ENCODE peak calls at places on chromosomes 3 and 15, in ten cellular contexts. J, X, S, Y, D, C, V, I, E and P are unnamed samples.
A peak's percentile ranks its signal among the peaks of the same experiment; 100 is the strongest.

GRCh38 chr3:122563717-122564025 is 429 bp downstream of the PARP9 start:
- DNase-seq in J (no peak), X (no peak), S (no peak), Y (peak; percentile 13), D (no peak), C (no peak), V (no peak), I (no peak), E (no peak), P (no peak)

GRCh38 chr3:51995346-51996156 is at the start of gene RPL29:
- DNase-seq in J (peak; percentile 95), X (peak; percentile 97), S (peak; percentile 93), Y (peak; percentile 84), D (peak; percentile 90), C (peak; percentile 90), V (peak; percentile 97), I (peak; percentile 91), E (peak; percentile 93), P (peak; percentile 95)

GRCh38 chr3:48428088-48428862 is 1.6 kb downstream of the PLXNB1 start:
- DNase-seq in J (peak; percentile 80), X (peak; percentile 79), S (peak; percentile 64), Y (no peak), D (no peak), C (no peak), V (no peak), I (no peak), E (no peak), P (no peak)

GRCh38 chr15:63899193-63899592 is 65.4 kb upstream of the HERC1 start:
- DNase-seq in J (no peak), X (no peak), S (no peak), Y (no peak), D (no peak), C (no peak), V (peak; percentile 67), I (no peak), E (no peak), P (no peak)

GRCh38 chr15:31866248-31866647 is 164.1 kb upstream of the CHRNA7 start:
- DNase-seq in J (no peak), X (no peak), S (no peak), Y (no peak), D (no peak), C (no peak), V (no peak), I (no peak), E (no peak), P (no peak)

GRCh38 chr3:45950131-45950530 is 6.9 kb downstream of the CXCR6 start:
- DNase-seq in J (no peak), X (no peak), S (no peak), Y (no peak), D (no peak), C (no peak), V (no peak), I (no peak), E (no peak), P (no peak)

GRCh38 chr3:23671901-23672589 is 133.7 kb upstream of the UBE2E1 start:
- DNase-seq in J (peak; percentile 79), X (peak; percentile 53), S (peak; percentile 36), Y (no peak), D (peak; percentile 89), C (no peak), V (no peak), I (no peak), E (no peak), P (no peak)

GRCh38 chr15:66706225-66706732 is 4.2 kb downstream of the SMAD6 start:
- DNase-seq in J (no peak), X (no peak), S (peak; percentile 63), Y (peak; percentile 65), D (peak; percentile 80), C (no peak), V (no peak), I (no peak), E (no peak), P (no peak)

GRCh38 chr3:120646771-120647449 is 35.1 kb downstream of the HGD start:
- DNase-seq in J (no peak), X (no peak), S (no peak), Y (no peak), D (no peak), C (no peak), V (no peak), I (no peak), E (no peak), P (no peak)

GRCh38 chr3:141544697-141545096 is 57.9 kb downstream of the RASA2 start:
- DNase-seq in J (no peak), X (no peak), S (no peak), Y (no peak), D (no peak), C (no peak), V (no peak), I (no peak), E (no peak), P (no peak)

GRCh38 chr3:9180764-9181117 is 68.7 kb downstream of the SRGAP3 start:
- DNase-seq in J (no peak), X (no peak), S (no peak), Y (no peak), D (no peak), C (no peak), V (no peak), I (no peak), E (no peak), P (no peak)

DNA sequence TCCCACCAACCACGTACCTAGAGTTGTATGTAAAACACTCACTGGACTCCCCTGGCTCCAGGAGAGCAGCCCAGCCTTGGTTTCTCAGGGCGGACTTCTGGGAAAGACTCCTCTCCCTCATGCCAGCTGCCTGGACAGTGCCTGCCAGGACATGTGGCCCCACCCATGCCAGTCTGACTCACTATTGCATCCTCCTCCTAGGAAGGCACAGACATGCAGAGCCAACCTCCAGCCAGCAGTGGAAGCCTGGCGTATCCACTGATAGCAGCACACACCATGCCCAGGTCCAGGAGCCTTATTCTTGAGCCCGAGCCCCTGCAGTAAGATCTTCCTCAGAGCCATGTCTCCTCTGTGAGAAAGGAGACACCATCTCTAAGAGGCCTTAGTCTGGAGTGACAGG is 8.6 kb downstream of the PKM start:
- DNase-seq in J (peak; percentile 43), X (no peak), S (no peak), Y (no peak), D (no peak), C (no peak), V (peak; percentile 28), I (no peak), E (peak; percentile 76), P (no peak)
- TF ChIP-seq POLR2AphosphoS5 in J (no peak), X (no peak), S (no peak), Y (no peak), D (no peak), C (no peak), V (peak; percentile 51), I (no peak), E (no peak), P (no peak)

GRCh38 chr3:128095222-128095703 is 28.3 kb downstream of the RUVBL1 start:
- DNase-seq in J (peak; percentile 83), X (peak; percentile 88), S (peak; percentile 88), Y (peak; percentile 52), D (no peak), C (peak; percentile 32), V (no peak), I (peak; percentile 63), E (peak; percentile 84), P (no peak)
- H3K4me3 ChIP-seq in J (no peak overlapping the region), X (peak overlapping the region; percentile 43), S (no peak overlapping the region), Y (no peak overlapping the region), D (no peak overlapping the region), C (no peak overlapping the region), V (no peak overlapping the region), I (no peak overlapping the region), E (no peak overlapping the region), P (no peak overlapping the region)

GRCh38 chr3:37803726-37804469 is 57.8 kb upstream of the CTDSPL start:
- DNase-seq in J (no peak), X (peak; percentile 50), S (no peak), Y (no peak), D (no peak), C (no peak), V (no peak), I (no peak), E (no peak), P (no peak)
- TF ChIP-seq CTCF in J (no peak), X (peak; percentile 49), S (no peak), Y (no peak), D (no peak), C (no peak), V (no peak), I (peak; percentile 27), E (no peak), P (no peak)

DNA sequence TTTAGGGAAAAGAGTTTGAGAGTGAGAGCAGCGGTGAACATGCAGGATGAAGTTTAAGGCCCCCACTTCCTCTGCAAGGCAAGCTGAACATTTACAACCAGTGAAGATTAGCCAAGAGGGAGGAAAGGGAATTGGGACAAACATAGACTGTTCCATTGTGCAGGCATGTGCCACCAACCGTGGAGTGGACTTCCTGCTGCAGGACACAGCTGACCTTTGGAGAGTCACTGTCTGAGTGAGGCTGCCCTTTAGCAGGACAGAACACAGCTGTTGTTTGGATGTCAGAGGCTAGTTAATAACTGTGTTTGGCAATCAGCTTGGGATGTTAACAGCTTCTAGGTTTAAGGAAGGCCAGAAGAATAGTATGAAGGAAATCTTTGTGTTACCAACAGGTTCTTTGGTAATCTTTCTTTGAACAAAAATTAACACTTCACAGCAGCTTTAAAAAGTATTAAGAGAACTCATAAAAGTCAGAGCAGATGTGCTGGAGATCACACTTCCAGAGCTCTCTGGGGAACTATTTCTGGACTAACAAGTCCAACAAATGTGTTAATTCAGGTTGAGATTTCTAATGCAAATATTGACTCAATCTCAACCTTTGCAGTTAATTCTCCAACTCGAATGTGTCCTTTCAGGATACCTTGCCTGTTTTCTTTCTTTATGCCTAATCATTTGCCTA is 31.4 kb downstream of the CTDSPL start:
- DNase-seq in J (no peak), X (no peak), S (no peak), Y (no peak), D (no peak), C (no peak), V (no peak), I (no peak), E (no peak), P (no peak)
- TF ChIP-seq POLR2AphosphoS5 in J (no peak), X (no peak), S (no peak), Y (no peak), D (peak; percentile 84), C (no peak), V (no peak), I (no peak), E (peak; percentile 38), P (no peak)